ENCODE peak calls at places on chromosomes 1 and 21, in five cellular contexts. H is MM.1S, P is hepatocyte, I is SK-N-SH, V is GM23338. G is an unnamed sample.

GRCh38 chr1:12314328-12314903 is 84.6 kb downstream of the VPS13D start:
- DNase-seq in H (peak; percentile 18), P (no peak), I (peak; percentile 28), V (no peak), G (peak; percentile 44)

GRCh38 chr1:202806845-202807366 is 1.3 kb downstream of the KDM5B start:
- DNase-seq in H (no peak), P (peak; percentile 38), I (no peak), V (peak; percentile 46), G (peak; percentile 27)

GRCh38 chr1:97796716-97797115 is 124.1 kb downstream of the DPYD start:
- DNase-seq in H (no peak), P (no peak), I (no peak), V (no peak), G (no peak)

GRCh38 chr1:228913649-228914048 is 178.4 kb downstream of the RHOU start:
- DNase-seq in H (no peak), P (no peak), I (no peak), V (no peak), G (no peak)

GRCh38 chr1:65050735-65051134 is 84.4 kb upstream of the JAK1 start:
- DNase-seq in H (no peak), P (no peak), I (no peak), V (no peak), G (peak; percentile 51)

GRCh38 chr1:71792264-71792663 is 490.1 kb downstream of the NEGR1 start:
- DNase-seq in H (no peak), P (no peak), I (no peak), V (no peak), G (no peak)

GRCh38 chr1:38805036-38805435 is 54.5 kb downstream of the RRAGC start:
- DNase-seq in H (no peak), P (no peak), I (no peak), V (no peak), G (no peak)

GRCh38 chr1:201125805-201126204 is 1.2 kb downstream of the ASCL5 start:
- DNase-seq in H (no peak), P (no peak), I (no peak), V (no peak), G (no peak)

GRCh38 chr1:38815903-38816627 is 43.5 kb downstream of the RRAGC start:
- DNase-seq in H (peak; percentile 77), P (no peak), I (no peak), V (peak; percentile 53), G (no peak)

GRCh38 chr1:8913457-8913856 is 32.2 kb upstream of the CA6 start:
- DNase-seq in H (no peak), P (peak; percentile 55), I (no peak), V (no peak), G (no peak)

GRCh38 chr1:78833491-78833890 is 173.0 kb downstream of the ADGRL4 start:
- DNase-seq in H (no peak), P (no peak), I (no peak), V (no peak), G (peak; percentile 95)

GRCh38 chr1:23908453-23909341 is 4.5 kb downstream of the CNR2 start:
- DNase-seq in H (no peak), P (no peak), I (no peak), V (no peak), G (no peak)

GRCh38 chr1:8858112-8858668 is 20.3 kb downstream of the ENO1 start:
- DNase-seq in H (no peak), P (peak; percentile 60), I (no peak), V (no peak), G (peak; percentile 80)

GRCh38 chr1:116175621-116176020 is 64.4 kb downstream of the MAB21L3 start:
- DNase-seq in H (no peak), P (no peak), I (no peak), V (no peak), G (no peak)

GRCh38 chr21:17370750-17371325 is 142.0 kb upstream of the CXADR start:
- DNase-seq in H (no peak), P (no peak), I (no peak), V (peak; percentile 59), G (no peak)

GRCh38 chr1:53278294-53278693 is 40.0 kb upstream of the MAGOH start:
- DNase-seq in H (peak; percentile 37), P (peak; percentile 73), I (peak; percentile 89), V (peak; percentile 69), G (peak; percentile 58)

GRCh38 chr1:228318823-228319241 is 87.8 kb downstream of the TRIM11 start:
- DNase-seq in H (no peak), P (no peak), I (no peak), V (no peak), G (no peak)

GRCh38 chr1:199403421-199404116 is 623.9 kb upstream of the NR5A2 start:
- DNase-seq in H (no peak), P (no peak), I (no peak), V (peak; percentile 46), G (no peak)

GRCh38 chr1:172929006-172929405 is 121.7 kb downstream of the TNFSF18 start:
- DNase-seq in H (no peak), P (no peak), I (no peak), V (no peak), G (peak; percentile 63)

DNA sequence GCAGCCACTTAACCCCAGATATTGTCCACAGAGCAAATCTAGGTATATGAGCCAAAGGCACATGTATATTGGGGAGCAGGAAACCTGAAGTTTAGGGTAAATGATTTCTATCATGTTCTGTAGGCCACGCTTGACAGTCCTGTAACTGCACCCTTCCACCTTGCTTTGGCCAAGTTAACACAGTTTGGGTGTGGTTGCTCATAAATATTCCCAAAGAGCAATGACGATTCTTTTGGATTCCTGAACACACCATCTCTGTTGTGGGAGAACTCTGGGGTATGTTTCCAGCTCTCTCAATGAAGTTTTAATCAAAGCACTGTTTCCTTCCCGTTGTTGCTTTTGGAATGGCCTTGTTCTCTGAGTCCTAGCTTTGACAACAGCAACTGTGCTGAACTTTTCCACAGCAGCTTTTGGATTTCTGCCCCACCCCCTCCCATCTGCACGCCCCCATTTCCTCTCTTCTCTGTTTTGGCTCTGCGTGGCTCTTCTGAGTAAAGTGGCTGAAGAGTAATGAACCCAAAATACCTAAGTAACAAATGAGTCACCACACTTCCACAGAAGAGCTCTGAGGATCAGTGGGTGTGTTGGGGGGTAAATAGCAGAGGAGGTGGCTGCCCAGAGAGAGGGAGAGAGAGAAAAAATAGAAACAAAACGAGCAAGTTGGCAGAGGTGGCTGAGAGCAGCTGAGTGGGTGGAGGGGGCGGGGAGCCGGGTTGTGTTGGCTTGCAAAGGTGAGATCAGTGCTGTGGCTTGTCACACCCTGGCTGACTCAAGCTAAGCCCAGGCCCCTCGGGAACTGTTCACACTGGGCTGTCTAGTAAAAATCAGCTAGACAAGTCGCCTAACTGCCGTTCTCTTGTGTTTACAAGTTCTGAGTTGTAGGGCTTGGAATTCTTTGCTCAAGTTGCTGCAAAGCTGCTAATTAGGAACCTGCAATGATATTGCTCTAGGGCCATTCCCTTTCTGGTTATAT is 26.9 kb upstream of the RAP1A start:
- DNase-seq in H (peak; percentile 60), P (peak; percentile 85), I (no peak), V (peak; percentile 41), G (peak; percentile 90)
- H3K4me2 ChIP-seq in H (peak overlapping the region; percentile 55), P (peak overlapping the region; percentile 57), I (peak overlapping the region; percentile 71), V (peak overlapping the region; percentile 75), G (peak overlapping the region; percentile 77)

DNA sequence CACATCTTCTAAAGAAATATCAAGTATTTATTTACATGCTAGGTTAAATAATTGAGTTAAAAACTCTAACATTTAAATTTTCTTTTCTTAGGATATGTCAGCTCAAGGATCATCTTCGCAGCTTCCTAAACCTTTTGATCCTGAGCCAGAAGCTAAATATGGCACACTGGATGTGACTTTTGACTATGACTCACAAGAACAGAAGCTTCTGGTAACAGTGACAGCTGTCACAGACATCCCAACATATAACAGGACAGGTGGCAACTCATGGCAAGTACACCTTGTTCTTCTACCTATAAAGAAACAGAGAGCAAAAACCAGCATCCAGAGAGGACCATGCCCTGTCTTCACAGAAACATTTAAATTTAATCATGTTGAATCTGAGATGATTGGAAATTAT is 132.7 kb upstream of the SERTAD4 start:
- DNase-seq in H (peak; percentile 55), P (no peak), I (no peak), V (no peak), G (no peak)
- TF ChIP-seq EZH2phosphoT487 in H (no peak), P (no peak), I (no peak), V (no peak), G (no peak)

DNA sequence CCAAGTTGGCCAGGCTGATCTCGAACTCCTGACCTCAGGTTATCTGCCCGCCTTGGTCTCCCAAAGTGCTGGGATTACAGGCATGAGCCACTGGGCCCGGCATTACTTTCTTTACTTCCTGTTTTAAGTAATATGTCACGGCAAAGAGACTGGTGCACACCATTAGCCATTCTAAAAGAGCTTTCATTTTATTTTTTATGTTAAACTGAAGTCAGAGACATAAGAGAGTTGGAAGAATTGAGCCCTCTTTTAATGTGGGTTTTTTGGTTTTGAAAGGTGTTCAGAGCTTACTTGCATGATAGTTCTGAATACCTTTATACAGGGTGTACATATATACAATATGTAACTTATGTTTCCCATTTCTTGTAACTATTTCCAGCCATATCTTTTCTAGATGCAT is 14.3 kb downstream of the CENPF start:
- DNase-seq in H (no peak), P (no peak), I (no peak), V (no peak), G (no peak)
- H3K4me2 ChIP-seq in H (no peak overlapping the region), P (no peak overlapping the region), I (no peak overlapping the region), V (no peak overlapping the region), G (no peak overlapping the region)

GRCh38 chr1:88683516-88683847 is 591 bp upstream of the PKN2 start:
- DNase-seq in H (peak; percentile 70), P (peak; percentile 59), I (no peak), V (peak; percentile 63), G (peak; percentile 44)
- TF ChIP-seq EZH2phosphoT487 in H (no peak), P (no peak), I (no peak), V (no peak), G (no peak)

GRCh38 chr1:119784127-119784781 is 15.5 kb upstream of the HMGCS2 start:
- DNase-seq in H (no peak), P (no peak), I (no peak), V (no peak), G (peak; percentile 12)

GRCh38 chr1:119779869-119780356 is 11.2 kb upstream of the HMGCS2 start:
- DNase-seq in H (no peak), P (peak; percentile 64), I (peak; percentile 52), V (no peak), G (peak; percentile 70)

GRCh38 chr1:119782541-119783338 is 14.0 kb upstream of the HMGCS2 start:
- DNase-seq in H (no peak), P (no peak), I (no peak), V (no peak), G (peak; percentile 89)

GRCh38 chr1:119781434-119782210 is 12.9 kb upstream of the HMGCS2 start:
- DNase-seq in H (no peak), P (no peak), I (no peak), V (no peak), G (no peak)

DNA sequence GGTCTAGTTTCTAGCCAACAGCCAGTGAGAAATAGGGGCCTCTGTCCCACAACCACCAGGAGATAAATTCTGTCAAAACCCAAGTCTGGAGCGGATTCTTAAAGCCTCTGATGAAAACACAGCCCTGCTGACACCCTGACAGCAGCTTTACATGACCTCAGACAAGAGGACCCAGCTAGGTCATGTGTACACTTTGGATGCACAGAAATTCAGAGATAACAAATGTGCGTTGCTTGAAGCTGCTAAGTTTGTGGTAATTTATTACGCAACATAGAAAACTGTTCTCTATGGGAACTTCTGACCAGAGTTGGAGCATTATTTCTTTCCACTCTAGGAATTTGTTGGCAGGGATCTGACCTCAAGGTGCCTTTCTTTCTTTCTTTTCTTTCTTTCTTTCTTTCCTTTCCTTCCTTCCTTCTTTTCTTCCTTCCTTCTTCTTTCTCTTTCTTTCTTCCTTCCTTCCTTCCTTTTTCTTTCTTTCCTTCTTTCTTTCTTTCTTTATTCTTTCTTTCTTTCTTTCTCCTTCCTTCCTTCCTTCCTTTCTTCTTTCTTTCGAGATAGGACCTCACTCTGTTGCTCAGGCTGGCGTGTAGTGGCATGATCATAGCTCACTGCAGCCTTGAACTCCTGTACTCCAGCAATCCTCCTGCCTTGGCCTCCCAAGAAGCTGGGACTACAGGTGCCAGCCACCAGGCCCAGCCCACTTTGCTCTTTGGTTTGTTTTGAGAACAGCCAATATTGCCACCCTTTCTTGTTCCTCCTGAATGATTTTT is 14.8 kb upstream of the HMGCS2 start:
- DNase-seq in H (no peak), P (peak; percentile 54), I (no peak), V (no peak), G (peak; percentile 4)
- H3K4me2 ChIP-seq in H (no peak overlapping the region), P (peak overlapping the region; percentile 0), I (no peak overlapping the region), V (no peak overlapping the region), G (peak overlapping the region; percentile 64)